ENCODE peak calls at places on chromosomes 2 and 18, in five cellular contexts. D is Caki2; M is naive thymus-derived CD8-positive, alpha-beta T cell; L is NCI-H774; Q is nephron progenitor cell. A is an unnamed sample.

GRCh38 chr2:222703866-222704265 is 32.4 kb downstream of the MOGAT1 start:
- DNase-seq in D (no peak), M (no peak), L (no peak), Q (no peak), A (no peak)

GRCh38 chr18:5574843-5575242 is 31.0 kb upstream of the EPB41L3 start:
- DNase-seq in D (no peak), M (no peak), L (no peak), Q (no peak), A (no peak)

GRCh38 chr2:199404841-199405240 is 52.9 kb downstream of the SATB2 start:
- DNase-seq in D (no peak), M (no peak), L (no peak), Q (no peak), A (no peak)

GRCh38 chr18:77761332-77761731 is 511.7 kb downstream of the GALR1 start:
- DNase-seq in D (no peak), M (no peak), L (no peak), Q (no peak), A (no peak)

GRCh38 chr2:8145385-8145784 is 536.5 kb upstream of the ID2 start:
- DNase-seq in D (no peak), M (no peak), L (no peak), Q (no peak), A (no peak)

GRCh38 chr2:138121769-138122661 is 157.7 kb downstream of the HNMT start:
- DNase-seq in D (no peak), M (no peak), L (no peak), Q (no peak), A (no peak)

GRCh38 chr2:101109451-101110140 is 41.6 kb downstream of the TBC1D8 start:
- DNase-seq in D (no peak), M (no peak), L (no peak), Q (no peak), A (no peak)

GRCh38 chr2:45649855-45650806 is 1.3 kb upstream of the PRKCE start:
- DNase-seq in D (peak; percentile 53), M (peak; percentile 21), L (peak; percentile 7), Q (peak; percentile 73), A (peak; percentile 63)

GRCh38 chr2:100823665-100824438 is 3.9 kb downstream of the NPAS2 start:
- DNase-seq in D (no peak), M (no peak), L (no peak), Q (no peak), A (no peak)

GRCh38 chr18:2083691-2084090 is 487.6 kb downstream of the METTL4 start:
- DNase-seq in D (peak; percentile 22), M (no peak), L (no peak), Q (no peak), A (peak; percentile 25)

GRCh38 chr2:16128746-16129610 is 188.6 kb downstream of the MYCN start:
- DNase-seq in D (no peak), M (no peak), L (no peak), Q (no peak), A (no peak)

GRCh38 chr18:79706006-79706405 is 26.4 kb downstream of the CTDP1 start:
- DNase-seq in D (no peak), M (no peak), L (no peak), Q (no peak), A (no peak)

GRCh38 chr18:79930020-79930642 is 21.3 kb downstream of the SLC66A2 start:
- DNase-seq in D (no peak), M (no peak), L (no peak), Q (no peak), A (no peak)

GRCh38 chr18:9475643-9476580 is 599 bp downstream of the RALBP1 start:
- DNase-seq in D (peak; percentile 29), M (peak; percentile 23), L (peak; percentile 61), Q (no peak), A (peak; percentile 76)

GRCh38 chr2:170371231-170371630 is 193.3 kb downstream of the MYO3B start:
- DNase-seq in D (no peak), M (peak; percentile 57), L (no peak), Q (no peak), A (peak; percentile 37)

GRCh38 chr2:221572821-221573429 is 821 bp upstream of the EPHA4 start:
- DNase-seq in D (peak; percentile 64), M (no peak), L (peak; percentile 42), Q (no peak), A (peak; percentile 27)

GRCh38 chr18:35376393-35376741 is 770 bp downstream of the ZNF396 start:
- DNase-seq in D (no peak), M (peak; percentile 23), L (no peak), Q (peak; percentile 31), A (peak; percentile 31)

GRCh38 chr2:61946661-61947060 is 41.2 kb downstream of the COMMD1 start:
- DNase-seq in D (no peak), M (no peak), L (no peak), Q (no peak), A (no peak)

GRCh38 chr2:190069936-190070696 is 7.6 kb upstream of the MSTN start:
- DNase-seq in D (peak; percentile 50), M (peak; percentile 44), L (no peak), Q (peak; percentile 26), A (peak; percentile 47)

GRCh38 chr18:62828091-62828640 is 112.8 kb downstream of the PHLPP1 start:
- DNase-seq in D (no peak), M (no peak), L (no peak), Q (no peak), A (no peak)

GRCh38 chr2:77567723-77568122 is 45.5 kb upstream of the LRRTM4 start:
- DNase-seq in D (no peak), M (no peak), L (no peak), Q (no peak), A (no peak)

GRCh38 chr2:212843409-212844199 is 305.0 kb upstream of the ERBB4 start:
- DNase-seq in D (no peak), M (no peak), L (no peak), Q (no peak), A (no peak)

GRCh38 chr2:239275037-239275685 is 125.7 kb downstream of the HDAC4 start:
- DNase-seq in D (peak; percentile 81), M (peak; percentile 79), L (no peak), Q (no peak), A (peak; percentile 86)

GRCh38 chr2:96874099-96874831 is 4.4 kb upstream of the SEMA4C start:
- DNase-seq in D (no peak), M (no peak), L (no peak), Q (no peak), A (peak; percentile 53)